ENCODE peak calls at places on chromosomes 6 and 20, in eight cellular contexts. I is heart right ventricle, H is testis, G is LNCaP clone FGC, P is cardiac fibroblast, X is astrocyte of the cerebellum, M is HCT116, E is AG09309. A is an unnamed sample.

GRCh38 chr20:38260378-38261053 is at the start of gene KIAA1755:
- DNase-seq in P (no peak), G (no peak), H (peak), M (no peak), I (peak), X (no peak), E (no peak), A (no peak)

GRCh38 chr6:46584586-46584985 is 68.0 kb downstream of the CYP39A1 start:
- DNase-seq in H (no peak), E (no peak), G (no peak), I (no peak), P (peak), M (no peak), X (no peak), A (no peak)

GRCh38 chr20:46118481-46119020 is 437 bp downstream of the CD40 start:
- DNase-seq in X (no peak), M (no peak), I (peak), E (no peak), P (no peak), G (no peak), H (no peak), A (no peak)

GRCh38 chr20:1934578-1935573 is 39.7 kb downstream of the SIRPA start:
- DNase-seq in H (peak), I (peak), M (no peak), G (no peak), X (no peak), P (peak), E (peak), A (no peak)

GRCh38 chr20:50221501-50222323 is 31.1 kb downstream of the CEBPB start:
- DNase-seq in X (no peak), E (peak), G (no peak), P (peak), I (peak), M (no peak), H (no peak), A (no peak)

GRCh38 chr6:159267165-159267564 is 98.0 kb downstream of the FNDC1 start:
- DNase-seq in G (no peak), E (no peak), H (peak), P (no peak), X (no peak), I (no peak), M (no peak), A (no peak)

GRCh38 chr20:53901064-53901463 is 169.3 kb downstream of the BCAS1 start:
- DNase-seq in M (no peak), X (no peak), H (no peak), P (peak), E (no peak), G (no peak), I (no peak), A (peak)

GRCh38 chr6:12717356-12717755 is 789 bp downstream of the PHACTR1 start:
- DNase-seq in P (no peak), I (no peak), X (no peak), M (no peak), G (no peak), H (no peak), E (no peak), A (no peak)

GRCh38 chr6:55448446-55448845 is 121.2 kb downstream of the GFRAL start:
- DNase-seq in I (no peak), H (no peak), E (no peak), M (no peak), X (no peak), G (no peak), P (peak), A (no peak)

GRCh38 chr6:42929928-42930360 is 664 bp downstream of the CNPY3 start:
- DNase-seq in P (peak), X (peak), G (no peak), M (no peak), E (no peak), H (no peak), I (peak), A (no peak)

GRCh38 chr20:63641146-63641791 is 12.0 kb downstream of the STMN3 start:
- DNase-seq in G (no peak), I (no peak), E (no peak), H (no peak), P (no peak), M (no peak), X (no peak), A (no peak)

GRCh38 chr6:89379281-89379680 is 26.8 kb upstream of the UBE2J1 start:
- DNase-seq in P (no peak), G (no peak), M (no peak), H (no peak), E (no peak), X (no peak), I (no peak), A (no peak)

GRCh38 chr6:163942790-163943189 is 528.3 kb downstream of the QKI start:
- DNase-seq in E (no peak), I (no peak), M (no peak), G (no peak), X (no peak), H (no peak), P (no peak), A (no peak)

GRCh38 chr6:105810105-105810921 is 275.8 kb upstream of the PRDM1 start:
- DNase-seq in M (peak), P (peak), I (peak), H (no peak), E (peak), X (no peak), G (no peak), A (no peak)

GRCh38 chr20:59822291-59823029 is 111.0 kb downstream of the SYCP2 start:
- DNase-seq in P (no peak), X (no peak), H (peak), M (no peak), G (no peak), E (no peak), I (no peak), A (no peak)

GRCh38 chr20:57657537-57658446 is 37.6 kb upstream of the ZBP1 start:
- DNase-seq in P (no peak), G (no peak), I (peak), M (no peak), E (no peak), H (peak), X (no peak), A (no peak)

GRCh38 chr6:139743629-139744028 is 369.2 kb upstream of the CITED2 start:
- DNase-seq in X (peak), G (no peak), P (peak), E (peak), I (no peak), M (peak), H (no peak), A (peak)

GRCh38 chr20:61030130-61030529 is 221.9 kb upstream of the CDH4 start:
- DNase-seq in G (no peak), M (no peak), X (no peak), I (no peak), E (no peak), P (no peak), H (no peak), A (no peak)

GRCh38 chr20:4073852-4074741 is 58.7 kb upstream of the RNF24 start:
- DNase-seq in M (no peak), I (no peak), G (no peak), P (no peak), H (no peak), X (no peak), E (no peak), A (no peak)

GRCh38 chr6:40536442-40536841 is 50.7 kb downstream of the LRFN2 start:
- DNase-seq in P (no peak), G (no peak), X (no peak), E (no peak), I (no peak), M (no peak), H (peak), A (no peak)

GRCh38 chr20:3797592-3798404 is 1.7 kb downstream of the CDC25B start:
- DNase-seq in H (no peak), I (no peak), P (no peak), X (no peak), E (no peak), M (no peak), G (no peak), A (no peak)

GRCh38 chr6:34115396-34116314 is 30.2 kb downstream of the GRM4 start:
- DNase-seq in M (no peak), I (peak), G (no peak), H (peak), X (no peak), E (no peak), P (peak), A (no peak)

GRCh38 chr20:23923891-23924435 is 44.4 kb upstream of the CST5 start:
- DNase-seq in X (no peak), P (no peak), I (no peak), E (no peak), M (no peak), H (no peak), G (no peak), A (no peak)

GRCh38 chr6:71194730-71195129 is 93.9 kb upstream of the OGFRL1 start:
- DNase-seq in M (no peak), E (peak), H (no peak), X (peak), I (no peak), P (peak), G (no peak), A (peak)

GRCh38 chr6:38942442-38942841 is 106.1 kb upstream of the GLP1R start:
- DNase-seq in E (no peak), H (no peak), X (no peak), M (no peak), G (no peak), P (no peak), I (no peak), A (no peak)

GRCh38 chr6:72861059-72861458 is 239.2 kb downstream of the KCNQ5 start:
- DNase-seq in H (no peak), E (no peak), P (peak), X (peak), I (no peak), G (no peak), M (no peak), A (no peak)

GRCh38 chr6:40343318-40343886 is 243.8 kb downstream of the LRFN2 start:
- DNase-seq in I (no peak), M (no peak), P (no peak), X (no peak), H (peak), E (no peak), G (no peak), A (no peak)

GRCh38 chr6:113011803-113012202 is 664.7 kb downstream of the RFPL4B start:
- DNase-seq in H (no peak), I (no peak), E (peak), M (no peak), G (no peak), X (no peak), P (peak), A (no peak)

GRCh38 chr20:1373614-1374013 is 19.2 kb downstream of the FKBP1A start:
- DNase-seq in E (no peak), H (peak), M (no peak), X (no peak), G (no peak), I (peak), P (no peak), A (no peak)

GRCh38 chr6:139016337-139017213 is 12.0 kb upstream of the ABRACL start:
- DNase-seq in M (no peak), I (no peak), E (no peak), H (no peak), X (no peak), P (no peak), G (no peak), A (no peak)

GRCh38 chr6:75504902-75505233 is 11.3 kb upstream of the FILIP1 start:
- DNase-seq in E (no peak), P (peak), I (peak), X (no peak), M (no peak), G (no peak), H (peak), A (no peak)

GRCh38 chr20:42492285-42492684 is 697.4 kb downstream of the PTPRT start:
- DNase-seq in P (no peak), H (no peak), G (no peak), X (no peak), E (no peak), I (no peak), M (no peak), A (no peak)

GRCh38 chr6:33578588-33579011 is 1.5 kb downstream of the BAK1 start:
- DNase-seq in M (no peak), H (no peak), X (no peak), G (no peak), P (no peak), I (no peak), E (no peak), A (no peak)

GRCh38 chr6:142558785-142559184 is 257.0 kb downstream of the ADGRG6 start:
- DNase-seq in P (no peak), X (no peak), M (no peak), G (no peak), E (no peak), H (no peak), I (no peak), A (no peak)
- H3K4me3 ChIP-seq in P (no peak), X (no peak), M (no peak), G (no peak), E (no peak), H (no peak), I (no peak), A (no peak)

DNA sequence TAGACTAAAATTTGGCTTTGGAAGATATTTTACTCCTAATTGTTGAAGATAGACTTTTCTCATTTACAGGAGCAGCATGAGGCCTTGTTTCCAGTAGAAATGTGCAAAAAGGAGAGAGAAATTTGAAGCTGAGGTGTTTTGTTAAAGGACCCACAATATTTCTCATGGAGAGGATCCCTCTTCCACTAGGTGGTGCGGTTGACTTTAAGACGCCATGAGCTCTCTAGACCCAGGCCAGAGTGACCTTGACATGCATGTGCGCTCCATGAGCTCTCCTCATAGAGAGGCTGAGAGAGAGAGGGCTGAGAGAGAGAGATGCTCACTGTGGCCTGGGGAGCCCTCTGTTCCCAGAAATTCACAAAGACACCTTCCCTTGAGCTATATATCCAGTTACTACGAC is 861.2 kb upstream of the EYS start:
- DNase-seq in G (no peak), M (no peak), H (no peak), E (no peak), X (no peak), P (no peak), I (no peak), A (no peak)
- TF ChIP-seq CTCF in G (peak), M (no peak), H (no peak), E (no peak), X (no peak), P (no peak), I (no peak), A (no peak)

DNA sequence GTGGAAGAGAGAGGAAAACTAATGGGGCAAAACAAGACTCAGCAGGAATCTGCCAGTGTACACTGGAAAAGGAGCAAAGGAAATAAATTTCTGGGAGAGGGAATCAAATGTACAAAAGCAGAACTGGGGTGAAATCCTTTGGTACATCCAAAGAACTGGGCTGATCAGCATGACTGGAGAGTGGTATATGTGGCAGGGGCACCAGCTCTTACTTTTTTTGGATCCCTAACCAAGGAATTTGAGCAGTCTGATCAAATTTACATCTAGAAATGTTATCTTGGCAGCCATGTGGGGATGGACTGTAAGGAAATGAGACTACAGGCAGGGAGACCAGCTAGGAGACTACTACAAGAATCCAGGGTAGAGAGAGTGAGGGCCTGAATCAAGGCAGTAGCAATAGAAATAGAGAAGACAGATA is 1.2 kb upstream of the ZSCAN31 start:
- DNase-seq in P (no peak), M (no peak), E (no peak), G (no peak), I (no peak), H (no peak), X (no peak), A (no peak)
- H3K4me3 ChIP-seq in P (no peak), M (no peak), E (no peak), G (no peak), I (peak), H (no peak), X (peak), A (peak)

GRCh38 chr6:150876598-150876997 is 11.1 kb downstream of the MTHFD1L start:
- DNase-seq in E (no peak), X (no peak), G (peak), H (peak), I (peak), P (no peak), M (no peak), A (no peak)
- TF ChIP-seq CTCF in E (no peak), X (peak), G (peak), H (no peak), I (peak), P (no peak), M (no peak), A (no peak)

GRCh38 chr20:55135923-55136322 is 660.5 kb downstream of the DOK5 start:
- DNase-seq in E (no peak), H (no peak), P (no peak), M (no peak), X (no peak), I (no peak), G (no peak), A (no peak)
- H3K4me3 ChIP-seq in E (no peak), H (no peak), P (no peak), M (no peak), X (no peak), I (no peak), G (no peak), A (no peak)

A was measured in epithelial cell of proximal tubule.